ENCODE peak calls at places on chromosomes 3 and 15, in ten cellular contexts. A, M, P, R, U, T, V, Q, C and I are unnamed samples.

GRCh38 chr15:40793216-40793989 is 13.5 kb upstream of the ZFYVE19 start:
- DNase-seq in A (peak; percentile 96), M (peak; percentile 62), P (no peak), R (no peak), U (no peak), T (peak; percentile 99), V (no peak), Q (no peak), C (no peak), I (peak; percentile 38)

GRCh38 chr15:27730878-27731277 is 368.2 kb downstream of the OCA2 start:
- DNase-seq in A (peak; percentile 69), M (no peak), P (no peak), R (no peak), U (no peak), T (peak; percentile 41), V (no peak), Q (no peak), C (no peak), I (no peak)

GRCh38 chr3:159726231-159726964 is 262.2 kb upstream of the IL12A start:
- DNase-seq in A (peak; percentile 54), M (no peak), P (no peak), R (no peak), U (no peak), T (peak; percentile 20), V (no peak), Q (no peak), C (no peak), I (no peak)

GRCh38 chr3:69288161-69288895 is 97.6 kb downstream of the FRMD4B start:
- DNase-seq in A (no peak), M (no peak), P (peak; percentile 25), R (peak; percentile 23), U (no peak), T (no peak), V (no peak), Q (no peak), C (no peak), I (no peak)

GRCh38 chr3:105513042-105513441 is 146.3 kb downstream of the ALCAM start:
- DNase-seq in A (peak; percentile 83), M (no peak), P (no peak), R (no peak), U (no peak), T (peak; percentile 71), V (no peak), Q (no peak), C (no peak), I (no peak)

GRCh38 chr3:188796122-188796631 is 375.6 kb upstream of the TPRG1 start:
- DNase-seq in A (peak; percentile 92), M (no peak), P (no peak), R (no peak), U (no peak), T (peak; percentile 98), V (no peak), Q (no peak), C (no peak), I (no peak)

GRCh38 chr3:71694358-71694999 is 30.7 kb downstream of the EIF4E3 start:
- DNase-seq in A (peak; percentile 78), M (no peak), P (no peak), R (no peak), U (no peak), T (peak; percentile 73), V (no peak), Q (no peak), C (no peak), I (no peak)

GRCh38 chr3:39150803-39151631 is 2.4 kb downstream of the CSRNP1 start:
- DNase-seq in A (peak; percentile 98), M (peak; percentile 97), P (peak; percentile 69), R (no peak), U (no peak), T (peak; percentile 97), V (no peak), Q (peak; percentile 85), C (peak; percentile 30), I (peak; percentile 89)

GRCh38 chr15:42358141-42358540 is 1.2 kb upstream of the CAPN3 start:
- DNase-seq in A (no peak), M (no peak), P (no peak), R (no peak), U (no peak), T (no peak), V (no peak), Q (no peak), C (no peak), I (no peak)

GRCh38 chr15:42359249-42359648 is at the start of gene CAPN3:
- DNase-seq in A (no peak), M (no peak), P (no peak), R (no peak), U (no peak), T (no peak), V (no peak), Q (no peak), C (no peak), I (no peak)

GRCh38 chr15:42359990-42360389 is 689 bp downstream of the CAPN3 start:
- DNase-seq in A (no peak), M (no peak), P (no peak), R (no peak), U (no peak), T (no peak), V (no peak), Q (no peak), C (no peak), I (no peak)

GRCh38 chr15:42363487-42363886 is 4.2 kb downstream of the CAPN3 start:
- DNase-seq in A (no peak), M (no peak), P (no peak), R (no peak), U (no peak), T (no peak), V (no peak), Q (no peak), C (no peak), I (no peak)

GRCh38 chr15:42360535-42361112 is 1.3 kb downstream of the CAPN3 start:
- DNase-seq in A (no peak), M (no peak), P (no peak), R (no peak), U (no peak), T (no peak), V (no peak), Q (no peak), C (no peak), I (no peak)
- TF ChIP-seq CTCF in A (no peak), M (no peak), P (no peak), R (no peak), U (no peak), T (no peak), V (no peak), Q (no peak), C (no peak), I (no peak)

GRCh38 chr3:139456391-139456790 is 19.9 kb downstream of the RBP2 start:
- DNase-seq in A (no peak), M (no peak), P (no peak), R (no peak), U (no peak), T (no peak), V (no peak), Q (no peak), C (no peak), I (no peak)

GRCh38 chr3:139460096-139460495 is 16.2 kb downstream of the RBP2 start:
- DNase-seq in A (no peak), M (no peak), P (no peak), R (no peak), U (no peak), T (peak; percentile 13), V (no peak), Q (no peak), C (no peak), I (no peak)

GRCh38 chr3:139457066-139457465 is 19.2 kb downstream of the RBP2 start:
- DNase-seq in A (no peak), M (no peak), P (no peak), R (no peak), U (no peak), T (no peak), V (no peak), Q (no peak), C (no peak), I (no peak)

GRCh38 chr3:139458348-139458747 is 18.0 kb downstream of the RBP2 start:
- DNase-seq in A (no peak), M (no peak), P (no peak), R (no peak), U (no peak), T (no peak), V (no peak), Q (no peak), C (no peak), I (no peak)

GRCh38 chr3:139455855-139456254 is 20.5 kb downstream of the RBP2 start:
- DNase-seq in A (no peak), M (no peak), P (no peak), R (no peak), U (peak; percentile 4), T (no peak), V (no peak), Q (no peak), C (no peak), I (no peak)
- TF ChIP-seq CTCF in A (peak; percentile 15), M (no peak), P (peak; percentile 19), R (peak; percentile 43), U (peak; percentile 38), T (no peak), V (no peak), Q (no peak), C (no peak), I (no peak)

GRCh38 chr3:62805578-62805977 is 69.6 kb downstream of the CADPS start:
- DNase-seq in A (no peak), M (no peak), P (no peak), R (no peak), U (no peak), T (no peak), V (no peak), Q (no peak), C (no peak), I (no peak)

GRCh38 chr3:62798000-62798399 is 77.2 kb downstream of the CADPS start:
- DNase-seq in A (no peak), M (no peak), P (no peak), R (no peak), U (no peak), T (no peak), V (no peak), Q (no peak), C (no peak), I (no peak)

GRCh38 chr3:62803276-62803675 is 71.9 kb downstream of the CADPS start:
- DNase-seq in A (no peak), M (no peak), P (no peak), R (no peak), U (no peak), T (no peak), V (no peak), Q (no peak), C (no peak), I (no peak)
- TF ChIP-seq CTCF in A (no peak), M (no peak), P (no peak), R (no peak), U (no peak), T (no peak), V (no peak), Q (no peak), C (no peak), I (no peak)

GRCh38 chr3:172291650-172292049 is 156.6 kb downstream of the GHSR start:
- DNase-seq in A (no peak), M (no peak), P (no peak), R (no peak), U (no peak), T (no peak), V (no peak), Q (no peak), C (no peak), I (no peak)

GRCh38 chr3:172287811-172288477 is 160.3 kb downstream of the GHSR start:
- DNase-seq in A (no peak), M (no peak), P (no peak), R (no peak), U (no peak), T (no peak), V (no peak), Q (no peak), C (no peak), I (no peak)

GRCh38 chr3:172290457-172290856 is 157.8 kb downstream of the GHSR start:
- DNase-seq in A (no peak), M (no peak), P (no peak), R (no peak), U (no peak), T (no peak), V (no peak), Q (no peak), C (no peak), I (no peak)

GRCh38 chr3:172288625-172289024 is 159.6 kb downstream of the GHSR start:
- DNase-seq in A (no peak), M (no peak), P (no peak), R (no peak), U (peak; percentile 6), T (no peak), V (no peak), Q (no peak), C (no peak), I (no peak)

GRCh38 chr3:172289583-172289982 is 158.7 kb downstream of the GHSR start:
- DNase-seq in A (no peak), M (peak; percentile 41), P (no peak), R (no peak), U (no peak), T (no peak), V (no peak), Q (no peak), C (no peak), I (no peak)
- TF ChIP-seq CTCF in A (peak; percentile 45), M (no peak), P (no peak), R (peak; percentile 43), U (peak; percentile 40), T (peak; percentile 34), V (no peak), Q (peak; percentile 53), C (no peak), I (peak; percentile 38)